ENCODE peak calls at places on chromosomes 16 and 17, in nine cellular contexts. D is epithelial cell of proximal tubule, I is body of pancreas, Z is NCI-H2081 treated with DMSO at 0.1 percent for 48 hours, R is KBM-7, T is left ventricle myocardium inferior, C is K562, P is HEK293T, F is LoVo. B is an unnamed sample.
A peak's percentile ranks its signal among the peaks of the same experiment; 100 is the strongest.

GRCh38 chr17:35127751-35128514 is 6.5 kb downstream of the FNDC8 start:
- DNase-seq in D (no peak), I (no peak), Z (no peak), R (no peak), T (peak; percentile 34), C (no peak), P (no peak), F (no peak), B (no peak)

GRCh38 chr17:16936536-16937310 is 35.2 kb downstream of the TNFRSF13B start:
- DNase-seq in D (no peak), I (peak; percentile 4), Z (no peak), R (no peak), T (peak; percentile 1), C (no peak), P (no peak), F (no peak), B (no peak)

GRCh38 chr17:28788100-28788499 is 44.3 kb downstream of the TRAF4 start:
- DNase-seq in D (no peak), I (no peak), Z (no peak), R (no peak), T (no peak), C (no peak), P (no peak), F (no peak), B (no peak)

GRCh38 chr17:43814714-43815113 is 18.2 kb downstream of the MPP3 start:
- DNase-seq in D (peak; percentile 25), I (no peak), Z (no peak), R (no peak), T (no peak), C (no peak), P (no peak), F (no peak), B (no peak)

GRCh38 chr16:54128629-54129230 is 157.9 kb downstream of the IRX3 start:
- DNase-seq in D (no peak), I (no peak), Z (no peak), R (no peak), T (no peak), C (no peak), P (no peak), F (no peak), B (no peak)

GRCh38 chr16:30025574-30025973 is 2.6 kb downstream of the C16orf92 start:
- DNase-seq in D (no peak), I (no peak), Z (no peak), R (no peak), T (no peak), C (no peak), P (no peak), F (no peak), B (no peak)

GRCh38 chr16:88466175-88466862 is 13.2 kb downstream of the ZFPM1 start:
- DNase-seq in D (no peak), I (no peak), Z (no peak), R (no peak), T (no peak), C (no peak), P (no peak), F (no peak), B (no peak)

GRCh38 chr17:4310349-4311060 is 46.7 kb upstream of the ANKFY1 start:
- DNase-seq in D (no peak), I (peak; percentile 22), Z (no peak), R (no peak), T (no peak), C (peak; percentile 14), P (no peak), F (no peak), B (no peak)

GRCh38 chr16:2767140-2767731 is 9.8 kb downstream of the ELOB start:
- DNase-seq in D (no peak), I (no peak), Z (no peak), R (no peak), T (no peak), C (no peak), P (no peak), F (no peak), B (peak; percentile 59)

GRCh38 chr16:19700319-19700781 is 17.7 kb downstream of the KNOP1 start:
- DNase-seq in D (peak; percentile 58), I (no peak), Z (no peak), R (no peak), T (no peak), C (no peak), P (no peak), F (peak; percentile 29), B (no peak)

GRCh38 chr16:72174726-72175125 is 2.8 kb upstream of the PMFBP1 start:
- DNase-seq in D (no peak), I (no peak), Z (no peak), R (no peak), T (no peak), C (no peak), P (no peak), F (no peak), B (no peak)

GRCh38 chr16:72680732-72681131 is 367.2 kb downstream of the ZFHX3 start:
- DNase-seq in D (no peak), I (no peak), Z (no peak), R (no peak), T (no peak), C (no peak), P (no peak), F (no peak), B (no peak)

GRCh38 chr16:68826652-68827051 is 16.7 kb upstream of the TANGO6 start:
- DNase-seq in D (no peak), I (no peak), Z (no peak), R (no peak), T (no peak), C (no peak), P (no peak), F (no peak), B (no peak)

GRCh38 chr16:20911361-20911760 is 10.8 kb downstream of the LYRM1 start:
- DNase-seq in D (no peak), I (no peak), Z (no peak), R (no peak), T (no peak), C (no peak), P (no peak), F (no peak), B (no peak)

GRCh38 chr17:8372422-8372821 is 4.1 kb downstream of the KRABD2 start:
- DNase-seq in D (no peak), I (no peak), Z (no peak), R (no peak), T (no peak), C (no peak), P (no peak), F (no peak), B (no peak)

B was measured in aorta.